ENCODE peak calls at places on chromosomes 3 and 15, in four cellular contexts. W is activated B cell treated with CpG ODN at 0.5 μM for 24 hours, D is heart right ventricle, X is A172. P is an unnamed sample.

GRCh38 chr15:23372284-23372683 is 17.7 kb downstream of the GOLGA8S start:
- DNase-seq in W (no peak), D (no peak), X (peak; percentile 66), P (no peak)

GRCh38 chr15:73030280-73030679 is 22.0 kb upstream of the NEO1 start:
- DNase-seq in W (no peak), D (no peak), X (no peak), P (no peak)

GRCh38 chr3:187318819-187319616 is 27.5 kb upstream of the MASP1 start:
- DNase-seq in W (no peak), D (peak; percentile 43), X (peak; percentile 54), P (no peak)

GRCh38 chr15:38406451-38406850 is 47.5 kb upstream of the FAM98B start:
- DNase-seq in W (no peak), D (no peak), X (no peak), P (no peak)

GRCh38 chr15:100612539-100612938 is 10.2 kb downstream of the ASB7 start:
- DNase-seq in W (no peak), D (no peak), X (no peak), P (no peak)

GRCh38 chr15:88882745-88883144 is 12.6 kb downstream of the HAPLN3 start:
- DNase-seq in W (no peak), D (no peak), X (peak; percentile 29), P (no peak)

GRCh38 chr3:141275973-141276372 is 44.3 kb downstream of the PXYLP1 start:
- DNase-seq in W (no peak), D (no peak), X (no peak), P (peak; percentile 67)

GRCh38 chr15:52283281-52283680 is 12.3 kb downstream of the MYO5C start:
- DNase-seq in W (no peak), D (no peak), X (no peak), P (no peak)

GRCh38 chr3:151345854-151346253 is 16.5 kb upstream of the P2RY13 start:
- DNase-seq in W (no peak), D (no peak), X (peak; percentile 55), P (no peak)

GRCh38 chr3:112116777-112117186 is 16.3 kb downstream of the GCSAM start:
- DNase-seq in W (no peak), D (peak; percentile 49), X (no peak), P (no peak)

GRCh38 chr3:153591566-153592221 is 429.7 kb downstream of the RAP2B start:
- DNase-seq in W (no peak), D (no peak), X (peak; percentile 27), P (no peak)

GRCh38 chr3:15557511-15557946 is 36.0 kb upstream of the COLQ start:
- DNase-seq in W (peak; percentile 19), D (peak; percentile 55), X (peak; percentile 73), P (peak; percentile 70)

GRCh38 chr15:73517566-73517965 is 74.6 kb downstream of the REC114 start:
- DNase-seq in W (no peak), D (peak; percentile 24), X (no peak), P (no peak)

GRCh38 chr15:81279621-81280051 is 44.3 kb downstream of the STARD5 start:
- DNase-seq in W (no peak), D (no peak), X (no peak), P (peak; percentile 68)

GRCh38 chr3:179653777-179654117 is 907 bp downstream of the USP13 start:
- DNase-seq in W (peak; percentile 15), D (no peak), X (no peak), P (no peak)

GRCh38 chr15:65476942-65477341 is 40.5 kb downstream of the DPP8 start:
- DNase-seq in W (no peak), D (no peak), X (no peak), P (no peak)

P was measured in LNCaP clone FGC.